ENCODE peak calls at places on chromosomes 16 and 17, in nine cellular contexts. D is activated naive CD8-positive, alpha-beta T cell treated with anti-CD3 and anti-CD28 coated beads for 36 hours; G is CD8-positive, alpha-beta T cell; E is Daoy; K is H7; S is NCI-H446 treated with DMSO at 0.1 percent for 48 hours; U is AML-193; N is lower lobe of right lung; Y is NCI-H187. Z is an unnamed sample.
A peak's percentile ranks its signal among the peaks of the same experiment; 100 is the strongest.

GRCh38 chr17:9220466-9221230 is 199.3 kb downstream of the NTN1 start:
- DNase-seq in D (no peak), G (no peak), E (no peak), K (peak; percentile 71), S (no peak), U (no peak), N (no peak), Y (no peak), Z (no peak)

GRCh38 chr17:42296012-42296411 is 7.7 kb downstream of the STAT5A start:
- DNase-seq in D (no peak), G (no peak), E (no peak), K (no peak), S (no peak), U (no peak), N (no peak), Y (no peak), Z (no peak)

GRCh38 chr16:17370233-17371013 is 100.3 kb downstream of the XYLT1 start:
- DNase-seq in D (no peak), G (no peak), E (peak; percentile 46), K (no peak), S (no peak), U (no peak), N (no peak), Y (no peak), Z (no peak)

GRCh38 chr17:332558-333322 is 19.9 kb downstream of the RPH3AL start:
- DNase-seq in D (no peak), G (no peak), E (peak; percentile 69), K (no peak), S (no peak), U (no peak), N (no peak), Y (no peak), Z (no peak)

GRCh38 chr16:162271-162991 is 3.3 kb upstream of the HBM start:
- DNase-seq in D (no peak), G (no peak), E (no peak), K (peak; percentile 33), S (no peak), U (no peak), N (no peak), Y (no peak), Z (no peak)

GRCh38 chr16:2150418-2151187 is 2.2 kb downstream of the RAB26 start:
- DNase-seq in D (peak; percentile 18), G (no peak), E (peak; percentile 71), K (peak; percentile 87), S (peak; percentile 93), U (no peak), N (no peak), Y (no peak), Z (peak; percentile 87)

GRCh38 chr16:48905632-48906031 is 295.7 kb upstream of the N4BP1 start:
- DNase-seq in D (no peak), G (no peak), E (no peak), K (no peak), S (no peak), U (no peak), N (no peak), Y (no peak), Z (no peak)

GRCh38 chr17:7884581-7885356 is 3.8 kb upstream of the CHD3 start:
- DNase-seq in D (peak; percentile 45), G (peak; percentile 32), E (peak; percentile 19), K (peak; percentile 81), S (no peak), U (no peak), N (no peak), Y (no peak), Z (no peak)

GRCh38 chr16:67504190-67505021 is 21.1 kb upstream of the AGRP start:
- DNase-seq in D (peak; percentile 25), G (peak; percentile 38), E (peak; percentile 25), K (peak; percentile 18), S (peak; percentile 47), U (no peak), N (peak; percentile 79), Y (no peak), Z (no peak)

GRCh38 chr17:1882836-1883235 is 53.0 kb downstream of the RPA1 start:
- DNase-seq in D (no peak), G (peak; percentile 4), E (peak; percentile 21), K (peak; percentile 73), S (no peak), U (no peak), N (no peak), Y (no peak), Z (no peak)

GRCh38 chr16:80903616-80904015 is 99.2 kb upstream of the CDYL2 start:
- DNase-seq in D (no peak), G (no peak), E (no peak), K (no peak), S (no peak), U (no peak), N (no peak), Y (no peak), Z (no peak)

GRCh38 chr17:63945851-63946439 is 13.8 kb upstream of the CD79B start:
- DNase-seq in D (no peak), G (no peak), E (no peak), K (no peak), S (no peak), U (no peak), N (no peak), Y (no peak), Z (no peak)

GRCh38 chr17:47894498-47895253 is 1.4 kb upstream of the SP2 start:
- DNase-seq in D (no peak), G (no peak), E (no peak), K (no peak), S (no peak), U (no peak), N (no peak), Y (no peak), Z (no peak)

GRCh38 chr16:87395181-87395842 is 3.2 kb downstream of the MAP1LC3B start:
- DNase-seq in D (no peak), G (no peak), E (no peak), K (no peak), S (no peak), U (no peak), N (no peak), Y (no peak), Z (no peak)

GRCh38 chr16:58426095-58426494 is 33.8 kb downstream of the GINS3 start:
- DNase-seq in D (peak; percentile 50), G (peak; percentile 15), E (no peak), K (no peak), S (no peak), U (peak; percentile 91), N (no peak), Y (no peak), Z (no peak)

GRCh38 chr17:59892251-59892848 is 393 bp downstream of the TUBD1 start:
- DNase-seq in D (no peak), G (no peak), E (no peak), K (peak; percentile 74), S (no peak), U (no peak), N (no peak), Y (no peak), Z (no peak)

GRCh38 chr17:35087731-35088646 is 24.5 kb upstream of the RFFL start:
- DNase-seq in D (peak; percentile 29), G (no peak), E (peak; percentile 51), K (no peak), S (no peak), U (peak; percentile 74), N (peak; percentile 75), Y (no peak), Z (no peak)

GRCh38 chr17:69672924-69673323 is 258.4 kb downstream of the MAP2K6 start:
- DNase-seq in D (no peak), G (no peak), E (peak; percentile 24), K (no peak), S (no peak), U (no peak), N (no peak), Y (no peak), Z (no peak)

GRCh38 chr16:87350681-87351319 is 32.8 kb downstream of the FBXO31 start:
- DNase-seq in D (no peak), G (no peak), E (no peak), K (no peak), S (no peak), U (no peak), N (no peak), Y (no peak), Z (no peak)

GRCh38 chr16:11835891-11836652 is 15.3 kb downstream of the RSL1D1 start:
- DNase-seq in D (no peak), G (no peak), E (peak; percentile 16), K (no peak), S (no peak), U (no peak), N (no peak), Y (no peak), Z (no peak)

GRCh38 chr17:64115043-64115698 is 14.8 kb downstream of the ERN1 start:
- DNase-seq in D (no peak), G (no peak), E (no peak), K (no peak), S (no peak), U (no peak), N (no peak), Y (no peak), Z (no peak)

GRCh38 chr16:66996324-66996982 is 8.1 kb downstream of the CES4A start:
- DNase-seq in D (no peak), G (no peak), E (no peak), K (no peak), S (no peak), U (no peak), N (no peak), Y (no peak), Z (no peak)

GRCh38 chr17:4043862-4044261 is 79.6 kb upstream of the ATP2A3 start:
- DNase-seq in D (peak; percentile 39), G (peak; percentile 58), E (no peak), K (no peak), S (no peak), U (no peak), N (no peak), Y (no peak), Z (no peak)